ENCODE peak calls at places on chromosomes 6 and 20, in nine cellular contexts. Q is GM12878, W is IMR-90, F is lower leg skin, R is prostate gland, D is AG04450, A is cardiac fibroblast, Z is hepatocyte, C is tibial nerve. U is an unnamed sample.

GRCh38 chr20:24406761-24407550 is 62.5 kb upstream of the SYNDIG1 start:
- DNase-seq in Q (no peak), W (no peak), F (no peak), R (peak), D (no peak), A (peak), Z (no peak), C (no peak), U (peak)

GRCh38 chr6:52555531-52556228 is 21.2 kb downstream of the TRAM2 start:
- DNase-seq in Q (no peak), W (peak), F (no peak), R (no peak), D (no peak), A (peak), Z (no peak), C (no peak), U (no peak)

GRCh38 chr6:137016366-137016765 is 28.4 kb downstream of the IL20RA start:
- DNase-seq in Q (no peak), W (peak), F (no peak), R (no peak), D (no peak), A (peak), Z (no peak), C (no peak), U (peak)

GRCh38 chr6:110776413-110776812 is 38.9 kb downstream of the CDK19 start:
- DNase-seq in Q (no peak), W (no peak), F (no peak), R (no peak), D (no peak), A (no peak), Z (no peak), C (no peak), U (no peak)

GRCh38 chr6:163395786-163396185 is 18.7 kb upstream of the QKI start:
- DNase-seq in Q (no peak), W (no peak), F (no peak), R (no peak), D (no peak), A (no peak), Z (no peak), C (no peak), U (no peak)

GRCh38 chr6:152110878-152111820 is 303.7 kb downstream of the ESR1 start:
- DNase-seq in Q (no peak), W (no peak), F (no peak), R (no peak), D (no peak), A (no peak), Z (no peak), C (peak), U (peak)

GRCh38 chr6:169246445-169246844 is 7.2 kb downstream of the THBS2 start:
- DNase-seq in Q (no peak), W (no peak), F (no peak), R (no peak), D (no peak), A (no peak), Z (no peak), C (no peak), U (no peak)

GRCh38 chr6:50030777-50031562 is 9.2 kb upstream of the DEFB110 start:
- DNase-seq in Q (no peak), W (peak), F (no peak), R (no peak), D (no peak), A (no peak), Z (peak), C (no peak), U (no peak)

GRCh38 chr6:123030292-123030691 is 34.3 kb downstream of the CLVS2 start:
- DNase-seq in Q (no peak), W (no peak), F (no peak), R (no peak), D (no peak), A (peak), Z (peak), C (no peak), U (no peak)

GRCh38 chr20:2143594-2143993 is 42.0 kb downstream of the STK35 start:
- DNase-seq in Q (no peak), W (no peak), F (no peak), R (no peak), D (no peak), A (no peak), Z (no peak), C (no peak), U (no peak)

GRCh38 chr6:30759575-30760239 is 15.4 kb upstream of the IER3 start:
- DNase-seq in Q (no peak), W (peak), F (no peak), R (no peak), D (peak), A (peak), Z (peak), C (no peak), U (peak)

GRCh38 chr6:136483906-136484305 is 66.3 kb downstream of the MAP7 start:
- DNase-seq in Q (no peak), W (no peak), F (no peak), R (no peak), D (no peak), A (no peak), Z (no peak), C (no peak), U (no peak)

GRCh38 chr20:24996449-24997195 is 4.1 kb upstream of the APMAP start:
- DNase-seq in Q (no peak), W (no peak), F (no peak), R (no peak), D (no peak), A (no peak), Z (no peak), C (no peak), U (no peak)

GRCh38 chr6:95846652-95847051 is 169.1 kb upstream of the FUT9 start:
- DNase-seq in Q (no peak), W (no peak), F (no peak), R (no peak), D (no peak), A (no peak), Z (no peak), C (no peak), U (no peak)

GRCh38 chr6:2765896-2766766 is 938 bp downstream of the WRNIP1 start:
- DNase-seq in Q (no peak), W (peak), F (peak), R (peak), D (no peak), A (peak), Z (peak), C (no peak), U (peak)

GRCh38 chr6:105817370-105817769 is 268.8 kb upstream of the PRDM1 start:
- DNase-seq in Q (no peak), W (no peak), F (no peak), R (no peak), D (no peak), A (no peak), Z (no peak), C (no peak), U (no peak)

GRCh38 chr6:34466242-34467185 is 638 bp downstream of the PACSIN1 start:
- DNase-seq in Q (no peak), W (no peak), F (no peak), R (no peak), D (no peak), A (no peak), Z (no peak), C (no peak), U (no peak)
- H3K4me3 ChIP-seq in Q (peak), W (peak), F (no peak), R (peak), D (no peak), A (peak), Z (peak), C (no peak), U (no peak)

DNA sequence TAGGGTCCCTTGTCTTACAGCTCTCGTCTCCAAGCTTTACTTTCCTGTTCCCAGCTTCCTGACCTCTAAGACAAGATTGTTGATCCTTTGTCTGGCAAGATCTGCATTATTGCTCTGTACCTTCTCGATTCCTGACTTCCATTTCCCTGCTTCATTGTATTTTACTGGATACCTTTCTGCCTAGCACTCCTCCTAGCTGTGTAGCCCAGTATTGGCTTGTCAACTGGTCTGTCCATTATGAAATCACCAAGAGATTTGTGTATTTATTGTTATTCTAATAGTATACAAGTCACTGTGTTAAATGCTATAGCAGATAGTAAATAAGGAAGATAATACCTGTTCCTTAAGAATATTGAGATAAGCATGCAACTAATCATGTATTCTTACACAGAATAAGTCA is 305.4 kb downstream of the CDKAL1 start:
- DNase-seq in Q (no peak), W (no peak), F (no peak), R (no peak), D (no peak), A (no peak), Z (no peak), C (no peak), U (no peak)
- TF ChIP-seq CTCF in Q (no peak), W (no peak), F (no peak), R (no peak), D (no peak), A (peak), Z (no peak), C (no peak), U (no peak)

DNA sequence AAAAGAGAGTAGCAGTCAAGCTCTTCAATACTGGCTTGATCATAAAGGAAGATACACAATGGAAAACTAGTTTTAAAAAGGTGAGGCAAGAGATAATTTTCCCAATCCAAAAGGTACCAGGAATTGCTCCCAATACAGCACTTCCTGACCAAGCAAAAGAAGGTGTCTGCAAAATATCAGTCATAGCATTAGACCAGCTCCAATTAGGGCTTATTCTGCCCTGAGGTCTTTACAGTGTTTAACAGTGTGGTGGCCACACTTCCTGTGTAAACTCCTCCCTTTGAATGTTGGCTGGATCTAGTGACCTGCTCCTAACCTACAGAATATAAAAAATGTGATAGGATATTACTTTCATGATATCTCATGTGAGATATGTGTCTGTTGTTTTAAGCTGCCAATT is 57.2 kb upstream of the BTN3A2 start:
- DNase-seq in Q (no peak), W (no peak), F (no peak), R (no peak), D (no peak), A (no peak), Z (no peak), C (no peak), U (no peak)
- H3K4me3 ChIP-seq in Q (no peak), W (no peak), F (no peak), R (no peak), D (no peak), A (no peak), Z (no peak), C (no peak), U (no peak)

GRCh38 chr20:15482525-15482924 is 1090.7 kb downstream of the KIF16B start:
- DNase-seq in Q (no peak), W (no peak), F (no peak), R (no peak), D (no peak), A (no peak), Z (no peak), C (no peak), U (no peak)
- TF ChIP-seq CTCF in Q (no peak), W (no peak), F (no peak), R (no peak), D (peak), A (no peak), Z (no peak), C (no peak), U (no peak)

GRCh38 chr6:158784505-158784904 is 34.7 kb downstream of the EZR start:
- DNase-seq in Q (no peak), W (peak), F (no peak), R (no peak), D (no peak), A (peak), Z (no peak), C (no peak), U (no peak)

GRCh38 chr6:158782432-158783166 is 36.6 kb downstream of the EZR start:
- DNase-seq in Q (no peak), W (no peak), F (no peak), R (no peak), D (no peak), A (no peak), Z (no peak), C (no peak), U (no peak)

GRCh38 chr6:158783851-158784250 is 35.3 kb downstream of the EZR start:
- DNase-seq in Q (no peak), W (no peak), F (no peak), R (no peak), D (no peak), A (no peak), Z (no peak), C (no peak), U (no peak)

GRCh38 chr6:158781692-158782373 is 37.3 kb downstream of the EZR start:
- DNase-seq in Q (no peak), W (no peak), F (no peak), R (no peak), D (no peak), A (no peak), Z (no peak), C (no peak), U (no peak)

GRCh38 chr6:158783167-158783450 is 36.1 kb downstream of the EZR start:
- DNase-seq in Q (no peak), W (no peak), F (no peak), R (no peak), D (no peak), A (no peak), Z (no peak), C (no peak), U (no peak)
- H3K4me3 ChIP-seq in Q (no peak), W (no peak), F (no peak), R (no peak), D (no peak), A (no peak), Z (no peak), C (no peak), U (no peak)

GRCh38 chr6:130037207-130037811 is 18.9 kb downstream of the L3MBTL3 start:
- DNase-seq in Q (no peak), W (no peak), F (no peak), R (no peak), D (no peak), A (peak), Z (no peak), C (no peak), U (peak)
- TF ChIP-seq CTCF in Q (no peak), W (peak), F (no peak), R (peak), D (peak), A (peak), Z (peak), C (peak), U (peak)

DNA sequence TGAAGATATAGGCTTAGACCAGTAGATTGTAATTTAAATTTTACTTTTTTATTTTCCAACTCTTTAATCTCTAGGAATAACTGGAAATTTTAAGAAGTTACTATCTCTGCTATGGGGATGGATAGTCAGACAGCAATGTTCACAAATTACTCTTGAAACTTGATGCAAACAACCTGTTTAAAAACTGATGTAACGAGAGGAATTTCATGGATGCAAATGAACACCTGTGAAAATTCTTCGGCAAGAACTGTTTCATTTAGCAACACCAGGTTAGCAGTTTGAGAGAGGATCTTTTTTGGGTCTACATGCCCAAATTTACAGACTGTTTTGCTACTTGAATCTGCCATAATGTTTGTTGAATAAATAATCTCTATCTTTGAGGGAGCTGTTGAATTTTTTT is 20.0 kb upstream of the RSPH3 start:
- DNase-seq in Q (no peak), W (no peak), F (no peak), R (no peak), D (no peak), A (no peak), Z (no peak), C (no peak), U (no peak)
- H3K4me3 ChIP-seq in Q (no peak), W (no peak), F (no peak), R (no peak), D (no peak), A (no peak), Z (no peak), C (no peak), U (no peak)

GRCh38 chr20:18587665-18588553 is at the start of gene DTD1:
- DNase-seq in Q (peak), W (peak), F (peak), R (peak), D (peak), A (peak), Z (peak), C (peak), U (peak)
- TF ChIP-seq CTCF in Q (peak), W (peak), F (no peak), R (peak), D (peak), A (peak), Z (peak), C (peak), U (peak)

GRCh38 chr6:140285471-140285870 is 911.0 kb upstream of the CITED2 start:
- DNase-seq in Q (no peak), W (no peak), F (no peak), R (no peak), D (no peak), A (no peak), Z (no peak), C (no peak), U (no peak)
- H3K4me3 ChIP-seq in Q (no peak), W (no peak), F (no peak), R (no peak), D (no peak), A (no peak), Z (no peak), C (no peak), U (no peak)

U was measured in fibroblast of the aortic adventitia.